ENCODE peak calls at places on chromosomes 7 and 10, in five cellular contexts. N is heart left ventricle, A is H1, J is cardiac muscle cell, F is tibial artery. D is an unnamed sample.

GRCh38 chr10:132374612-132375011 is 22.4 kb upstream of the PWWP2B start:
- DNase-seq in N (peak; percentile 46), A (no peak), F (peak; percentile 55), J (no peak), D (no peak)

GRCh38 chr7:12709731-12710502 is 22.5 kb downstream of the ARL4A start:
- DNase-seq in N (no peak), A (no peak), F (no peak), J (peak; percentile 77), D (no peak)

GRCh38 chr7:95303501-95303900 is 20.8 kb downstream of the PON1 start:
- DNase-seq in N (no peak), J (no peak), F (no peak), A (no peak), D (no peak)

GRCh38 chr7:40199076-40199802 is 64.4 kb downstream of the SUGCT start:
- DNase-seq in N (no peak), J (peak; percentile 85), A (no peak), F (no peak), D (peak; percentile 11)

GRCh38 chr7:102279537-102280400 is 6.9 kb upstream of the SH2B2 start:
- DNase-seq in F (no peak), A (peak; percentile 31), J (peak; percentile 70), N (peak; percentile 81), D (peak; percentile 89)

GRCh38 chr10:58044072-58044471 is 223.6 kb downstream of the IPMK start:
- DNase-seq in A (no peak), F (no peak), J (peak; percentile 52), N (no peak), D (no peak)

GRCh38 chr10:63883861-63884260 is 362.7 kb downstream of the REEP3 start:
- DNase-seq in F (no peak), J (no peak), N (no peak), A (no peak), D (peak; percentile 49)

GRCh38 chr7:115997221-115997620 is 33.3 kb downstream of the TFEC start:
- DNase-seq in J (no peak), A (no peak), N (no peak), F (no peak), D (no peak)

GRCh38 chr7:71828361-71828760 is 583.8 kb downstream of the CALN1 start:
- DNase-seq in J (no peak), N (no peak), A (no peak), F (no peak), D (no peak)

GRCh38 chr7:22864301-22864700 is 41.7 kb upstream of the TOMM7 start:
- DNase-seq in N (no peak), A (no peak), J (no peak), F (no peak), D (no peak)

GRCh38 chr7:115707236-115707635 is 323.3 kb downstream of the TFEC start:
- DNase-seq in A (peak; percentile 1), J (peak; percentile 14), F (no peak), N (no peak), D (peak; percentile 24)

GRCh38 chr7:12728192-12728538 is 40.7 kb downstream of the ARL4A start:
- DNase-seq in J (peak; percentile 70), A (no peak), N (no peak), F (no peak), D (no peak)

GRCh38 chr7:69823151-69823744 is 225.0 kb downstream of the AUTS2 start:
- DNase-seq in N (no peak), F (no peak), A (no peak), J (no peak), D (no peak)

GRCh38 chr10:110629680-110630191 is 14.4 kb upstream of the RBM20 start:
- DNase-seq in F (no peak), A (no peak), N (no peak), J (no peak), D (no peak)

GRCh38 chr10:77611670-77612069 is 25.9 kb downstream of the KCNMA1 start:
- DNase-seq in A (no peak), N (no peak), F (no peak), J (no peak), D (no peak)

GRCh38 chr10:88831709-88832108 is 19.9 kb downstream of the ANKRD22 start:
- DNase-seq in F (no peak), N (no peak), A (no peak), J (no peak), D (no peak)

GRCh38 chr10:21329995-21330627 is 195.4 kb downstream of the SKIDA1 start:
- DNase-seq in F (no peak), A (no peak), J (peak; percentile 89), N (no peak), D (no peak)

GRCh38 chr7:18177815-18178660 is 150.4 kb upstream of the PRPS1L1 start:
- DNase-seq in F (no peak), N (no peak), A (no peak), J (peak; percentile 84), D (no peak)

GRCh38 chr10:22805304-22805703 is 90.9 kb upstream of the PIP4K2A start:
- DNase-seq in J (peak; percentile 39), A (no peak), N (no peak), F (no peak), D (no peak)
- TF ChIP-seq CTCF in J (peak; percentile 7), A (no peak), N (no peak), F (no peak), D (no peak)

GRCh38 chr10:389391-389790 is 254.1 kb downstream of the ZMYND11 start:
- DNase-seq in A (no peak), N (no peak), F (peak; percentile 60), J (no peak), D (no peak)
- H3K36me3 ChIP-seq in A (no peaks in the 10 kb centered on the region), N (peaks cover 56% of the 10 kb centered on the region), F (peaks cover 58% of the 10 kb centered on the region), J (peaks cover 4% of the 10 kb centered on the region), D (no peaks in the 10 kb centered on the region)

GRCh38 chr10:133565441-133566294 is at the start of gene SYCE1:
- DNase-seq in N (no peak), A (no peak), F (peak; percentile 90), J (no peak), D (no peak)
- H3K9me3 ChIP-seq in N (no peaks in the 10 kb centered on the region), A (peaks cover 38% of the 10 kb centered on the region), F (peaks cover 8% of the 10 kb centered on the region), J (no peaks in the 10 kb centered on the region), D (peaks cover 11% of the 10 kb centered on the region)

DNA sequence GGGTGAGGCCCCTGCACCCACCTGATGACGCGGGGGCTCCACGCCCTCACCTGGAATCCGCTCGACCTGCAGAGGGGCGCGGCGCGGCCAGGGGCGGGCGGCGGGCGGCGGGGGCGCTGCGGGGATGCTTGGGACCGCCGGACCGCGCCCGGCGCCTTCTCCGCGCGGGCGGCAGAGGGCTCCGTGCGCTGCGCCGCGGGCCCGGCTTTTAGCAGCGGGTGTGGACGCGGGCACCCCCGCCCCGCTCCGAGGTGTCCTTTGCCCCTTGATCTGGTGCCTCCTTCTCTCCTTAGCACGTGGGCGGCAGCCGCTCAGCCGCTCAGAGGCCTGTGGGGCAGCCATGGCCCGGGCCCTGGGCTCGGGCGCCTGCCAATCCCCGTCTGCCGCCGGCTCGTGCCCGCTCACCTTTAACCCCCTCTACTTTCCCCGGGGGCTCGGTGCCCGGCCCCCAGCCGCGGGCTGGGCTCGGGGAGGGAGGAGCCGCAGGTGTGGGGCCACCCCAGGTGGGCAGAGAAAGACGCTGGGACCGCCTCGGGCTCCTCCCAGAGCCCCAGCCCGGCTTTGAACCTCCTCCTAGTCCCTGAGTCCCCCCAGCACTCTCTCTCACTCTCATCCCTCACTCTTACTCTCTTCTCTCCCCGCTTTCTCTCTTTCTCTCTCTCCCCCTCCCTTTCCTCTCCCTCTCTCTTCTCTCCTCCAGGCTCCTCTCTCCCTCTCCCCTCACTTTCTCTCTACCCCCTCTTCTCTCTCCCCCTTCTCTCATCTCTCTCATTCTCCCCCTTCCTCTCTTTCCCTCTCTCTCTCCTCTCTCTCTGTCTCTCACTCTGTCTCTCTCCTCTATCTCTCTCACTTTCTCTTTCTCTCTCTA is 19.7 kb upstream of the VPS37D start:
- DNase-seq in N (no peak), F (no peak), J (no peak), A (no peak), D (peak; percentile 67)
- TF ChIP-seq CTCF in N (no peak), F (no peak), J (no peak), A (no peak), D (peak; percentile 17)

GRCh38 chr10:103581499-103581898 is 88.0 kb downstream of the NEURL1 start:
- DNase-seq in F (no peak), J (no peak), N (no peak), A (no peak), D (no peak)
- H3K36me3 ChIP-seq in F (no peaks in the 10 kb centered on the region), J (no peaks in the 10 kb centered on the region), N (no peaks in the 10 kb centered on the region), A (no peaks in the 10 kb centered on the region), D (no peaks in the 10 kb centered on the region)

GRCh38 chr7:64905133-64905532 is 2.1 kb downstream of the ZNF273 start:
- DNase-seq in J (no peak), A (no peak), F (no peak), N (no peak), D (no peak)

GRCh38 chr7:64908358-64908757 is 5.3 kb downstream of the ZNF273 start:
- DNase-seq in F (no peak), A (no peak), N (no peak), J (no peak), D (no peak)

GRCh38 chr7:64905547-64905946 is 2.5 kb downstream of the ZNF273 start:
- DNase-seq in A (no peak), J (no peak), N (no peak), F (no peak), D (no peak)

GRCh38 chr7:64904008-64904407 is 935 bp downstream of the ZNF273 start:
- DNase-seq in F (no peak), N (no peak), A (no peak), J (no peak), D (no peak)

GRCh38 chr7:64907641-64908326 is 4.7 kb downstream of the ZNF273 start:
- DNase-seq in J (peak; percentile 64), N (no peak), F (no peak), A (no peak), D (no peak)
- H3K9me3 ChIP-seq in J (no peaks in the 10 kb centered on the region), N (no peaks in the 10 kb centered on the region), F (no peaks in the 10 kb centered on the region), A (no peaks in the 10 kb centered on the region), D (peaks cover 12% of the 10 kb centered on the region)

DNA sequence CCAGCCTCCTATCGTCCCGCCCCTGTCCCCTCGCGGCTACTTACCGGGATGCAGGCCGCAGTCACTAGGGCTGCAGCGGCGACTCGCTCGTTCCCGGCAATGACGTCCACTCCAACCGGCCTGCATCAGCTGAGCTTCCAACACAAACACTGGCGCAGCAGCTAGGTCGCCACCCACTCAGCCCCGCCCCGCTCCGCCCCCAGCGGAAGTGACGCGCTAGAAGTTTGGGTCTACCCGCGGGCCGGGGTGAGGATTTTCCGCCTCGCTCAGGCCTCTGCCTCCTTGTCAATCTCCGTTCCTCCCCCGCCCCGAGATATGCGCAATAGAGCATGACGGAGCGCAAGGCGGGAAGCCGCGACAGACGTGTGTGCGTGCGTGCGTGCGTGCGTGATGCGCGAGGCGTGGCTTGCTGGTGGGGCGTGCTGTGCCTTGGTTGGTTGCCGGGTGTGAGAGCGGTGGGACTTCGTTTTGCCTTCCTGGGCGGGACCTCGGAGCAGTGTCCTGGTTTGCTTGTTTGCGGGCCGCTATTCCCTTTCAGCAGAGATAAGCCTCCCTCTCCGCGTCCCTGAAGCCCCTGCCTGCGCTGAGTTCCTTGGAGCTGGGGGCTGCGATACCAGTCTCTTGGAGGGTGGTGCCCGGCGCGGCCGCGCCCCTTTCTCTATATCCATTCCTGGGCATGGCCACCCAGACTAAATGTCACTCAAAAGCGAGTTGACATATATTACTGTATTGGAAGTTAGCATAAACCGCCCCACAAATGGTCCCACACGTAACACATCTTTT is at the start of gene PNPLA8:
- DNase-seq in F (peak; percentile 100), A (peak; percentile 97), J (peak; percentile 100), N (peak; percentile 100), D (peak; percentile 99)
- TF ChIP-seq CTCF in F (no peak), A (no peak), J (no peak), N (no peak), D (no peak)

D was measured in neural progenitor cell.